ENCODE peak calls at places on chromosome 18, in five cellular contexts. One of them, this sample, is unnamed.

GRCh38 chr18:22550366-22550765 is 132.7 kb upstream of the CTAGE1 start:
- DNase-seq in gastrocnemius medialis: no peak
- DNase-seq in HCT116: no peak
- DNase-seq in spleen: no peak
- DNase-seq in testis: no peak
- DNase-seq in this sample: no peak

GRCh38 chr18:45621068-45621511 is 5.8 kb downstream of the SLC14A2 start:
- DNase-seq in gastrocnemius medialis: no peak
- DNase-seq in spleen: no peak
- DNase-seq in testis: peak; percentile 56
- DNase-seq in HCT116: peak; percentile 28
- DNase-seq in this sample: no peak

GRCh38 chr18:3821524-3821923 is 371.6 kb downstream of the TGIF1 start:
- DNase-seq in gastrocnemius medialis: no peak
- DNase-seq in spleen: no peak
- DNase-seq in HCT116: no peak
- DNase-seq in testis: no peak
- DNase-seq in this sample: no peak

GRCh38 chr18:79570266-79571201 is 109.1 kb upstream of the CTDP1 start:
- DNase-seq in gastrocnemius medialis: no peak
- DNase-seq in spleen: peak; percentile 27
- DNase-seq in testis: no peak
- DNase-seq in HCT116: peak; percentile 73
- DNase-seq in this sample: no peak

GRCh38 chr18:73774836-73775509 is 372.7 kb downstream of the FBXO15 start:
- DNase-seq in spleen: no peak
- DNase-seq in gastrocnemius medialis: no peak
- DNase-seq in HCT116: no peak
- DNase-seq in testis: peak; percentile 59
- DNase-seq in this sample: peak; percentile 76

GRCh38 chr18:14747513-14748474 is at the start of gene ANKRD30B:
- DNase-seq in gastrocnemius medialis: no peak
- DNase-seq in testis: no peak
- DNase-seq in spleen: no peak
- DNase-seq in HCT116: no peak
- DNase-seq in this sample: no peak

GRCh38 chr18:77376043-77376732 is 126.5 kb downstream of the GALR1 start:
- DNase-seq in testis: peak; percentile 42
- DNase-seq in spleen: no peak
- DNase-seq in gastrocnemius medialis: no peak
- DNase-seq in HCT116: no peak
- DNase-seq in this sample: no peak

GRCh38 chr18:3481696-3482210 is 31.8 kb downstream of the TGIF1 start:
- DNase-seq in testis: no peak
- DNase-seq in HCT116: peak; percentile 35
- DNase-seq in spleen: no peak
- DNase-seq in gastrocnemius medialis: no peak
- DNase-seq in this sample: no peak

GRCh38 chr18:23933407-23933806 is 81.1 kb upstream of the TTC39C start:
- DNase-seq in spleen: no peak
- DNase-seq in gastrocnemius medialis: no peak
- DNase-seq in testis: no peak
- DNase-seq in HCT116: no peak
- DNase-seq in this sample: no peak

GRCh38 chr18:3675446-3675845 is 225.5 kb downstream of the TGIF1 start:
- DNase-seq in gastrocnemius medialis: no peak
- DNase-seq in HCT116: no peak
- DNase-seq in testis: no peak
- DNase-seq in spleen: no peak
- DNase-seq in this sample: no peak

GRCh38 chr18:54787616-54788015 is 40.7 kb upstream of the RAB27B start:
- DNase-seq in gastrocnemius medialis: no peak
- DNase-seq in testis: no peak
- DNase-seq in spleen: no peak
- DNase-seq in HCT116: no peak
- DNase-seq in this sample: no peak

GRCh38 chr18:3400567-3401296 is 49.2 kb upstream of the TGIF1 start:
- DNase-seq in spleen: no peak
- DNase-seq in gastrocnemius medialis: no peak
- DNase-seq in HCT116: no peak
- DNase-seq in testis: no peak
- DNase-seq in this sample: no peak

GRCh38 chr18:3455938-3456685 is 6.1 kb downstream of the TGIF1 start:
- DNase-seq in gastrocnemius medialis: no peak
- DNase-seq in HCT116: no peak
- DNase-seq in testis: no peak
- DNase-seq in spleen: no peak
- DNase-seq in this sample: no peak

GRCh38 chr18:27278131-27278530 is 93.0 kb upstream of the CHST9 start:
- DNase-seq in spleen: no peak
- DNase-seq in gastrocnemius medialis: no peak
- DNase-seq in HCT116: no peak
- DNase-seq in testis: no peak
- DNase-seq in this sample: no peak

GRCh38 chr18:74791501-74792188 is 194.0 kb downstream of the ZNF407 start:
- DNase-seq in testis: no peak
- DNase-seq in HCT116: no peak
- DNase-seq in spleen: no peak
- DNase-seq in gastrocnemius medialis: no peak
- DNase-seq in this sample: no peak

GRCh38 chr18:26655010-26655613 is 106.8 kb upstream of the KCTD1 start:
- DNase-seq in spleen: no peak
- DNase-seq in testis: no peak
- DNase-seq in gastrocnemius medialis: no peak
- DNase-seq in HCT116: no peak
- DNase-seq in this sample: no peak

GRCh38 chr18:14945286-14945685 is 197.3 kb downstream of the ANKRD30B start:
- DNase-seq in testis: no peak
- DNase-seq in gastrocnemius medialis: no peak
- DNase-seq in HCT116: no peak
- DNase-seq in spleen: no peak
- DNase-seq in this sample: no peak

GRCh38 chr18:76354348-76354747 is 140.7 kb downstream of the ZNF516 start:
- DNase-seq in testis: peak; percentile 16
- DNase-seq in HCT116: no peak
- DNase-seq in gastrocnemius medialis: no peak
- DNase-seq in spleen: no peak
- DNase-seq in this sample: no peak

GRCh38 chr18:25830787-25831186 is 259.6 kb downstream of the SS18 start:
- DNase-seq in gastrocnemius medialis: peak; percentile 32
- DNase-seq in HCT116: no peak
- DNase-seq in testis: no peak
- DNase-seq in spleen: no peak
- DNase-seq in this sample: no peak

GRCh38 chr18:79607361-79607930 is 72.2 kb upstream of the CTDP1 start:
- DNase-seq in gastrocnemius medialis: no peak
- DNase-seq in HCT116: no peak
- DNase-seq in spleen: peak; percentile 62
- DNase-seq in testis: no peak
- DNase-seq in this sample: no peak

GRCh38 chr18:10293966-10294365 is 160.5 kb upstream of the APCDD1 start:
- DNase-seq in gastrocnemius medialis: no peak
- DNase-seq in testis: no peak
- DNase-seq in HCT116: no peak
- DNase-seq in spleen: no peak
- DNase-seq in this sample: no peak

GRCh38 chr18:23136326-23137092 is 1.2 kb downstream of the CABLES1 start:
- DNase-seq in testis: peak; percentile 51
- DNase-seq in gastrocnemius medialis: no peak
- DNase-seq in spleen: peak; percentile 86
- DNase-seq in HCT116: no peak
- DNase-seq in this sample: peak; percentile 9

GRCh38 chr18:50653402-50654093 is 93.7 kb downstream of the MAPK4 start:
- DNase-seq in HCT116: no peak
- DNase-seq in gastrocnemius medialis: peak; percentile 37
- DNase-seq in spleen: no peak
- DNase-seq in testis: peak; percentile 82
- DNase-seq in this sample: no peak

GRCh38 chr18:10950080-10950875 is 199.1 kb downstream of the PIEZO2 start:
- DNase-seq in HCT116: no peak
- DNase-seq in gastrocnemius medialis: no peak
- DNase-seq in spleen: no peak
- DNase-seq in testis: no peak
- DNase-seq in this sample: no peak

GRCh38 chr18:28905509-28905908 is 728.6 kb upstream of the CDH2 start:
- DNase-seq in HCT116: no peak
- DNase-seq in testis: no peak
- DNase-seq in gastrocnemius medialis: no peak
- DNase-seq in spleen: no peak
- DNase-seq in this sample: no peak

GRCh38 chr18:1308686-1309085 is 404.0 kb downstream of the ADCYAP1 start:
- DNase-seq in gastrocnemius medialis: no peak
- DNase-seq in testis: no peak
- DNase-seq in spleen: no peak
- DNase-seq in HCT116: no peak
- DNase-seq in this sample: no peak

GRCh38 chr18:12589419-12589818 is 68.5 kb downstream of the SPIRE1 start:
- DNase-seq in spleen: no peak
- DNase-seq in gastrocnemius medialis: no peak
- DNase-seq in testis: no peak
- DNase-seq in HCT116: no peak
- DNase-seq in this sample: peak; percentile 21

GRCh38 chr18:47758000-47758399 is 172.5 kb downstream of the SMAD2 start:
- DNase-seq in spleen: no peak
- DNase-seq in gastrocnemius medialis: no peak
- DNase-seq in HCT116: no peak
- DNase-seq in testis: no peak
- DNase-seq in this sample: no peak

DNA sequence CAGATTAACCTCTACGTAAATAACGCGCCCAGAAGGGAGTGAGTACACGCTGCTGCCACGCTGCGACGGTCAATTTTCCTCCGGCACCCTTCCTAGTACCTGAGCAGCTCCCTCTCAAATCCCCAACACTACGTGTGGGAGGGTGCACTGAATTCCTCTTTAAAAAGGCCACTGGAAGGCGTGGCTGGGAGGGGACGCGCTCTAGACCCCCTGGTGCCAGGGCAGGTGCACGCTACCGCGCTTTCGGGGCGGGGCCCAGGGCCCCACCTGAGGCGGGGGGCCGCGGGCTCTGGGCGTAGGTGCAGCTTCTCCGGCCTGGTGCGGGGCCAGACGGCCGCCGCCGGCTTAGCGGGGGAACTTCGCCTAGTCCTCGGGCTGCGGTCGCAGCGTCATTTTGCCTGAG is 668 bp upstream of the ANKRD12 start:
- DNase-seq in gastrocnemius medialis: peak; percentile 33
- DNase-seq in spleen: no peak
- DNase-seq in HCT116: peak; percentile 43
- DNase-seq in testis: peak; percentile 49
- DNase-seq in this sample: no peak
- TF ChIP-seq POLR2A in gastrocnemius medialis: no peak
- TF ChIP-seq POLR2A in spleen: no peak
- TF ChIP-seq POLR2A in HCT116: peak; percentile 37
- TF ChIP-seq POLR2A in testis: no peak
- TF ChIP-seq POLR2A in this sample: no peak

GRCh38 chr18:62876828-62877227 is 161.5 kb downstream of the PHLPP1 start:
- DNase-seq in HCT116: no peak
- DNase-seq in testis: no peak
- DNase-seq in gastrocnemius medialis: no peak
- DNase-seq in spleen: no peak
- DNase-seq in this sample: no peak
- H3K4me1 ChIP-seq in HCT116: peaks cover 54% of the 10 kb centered on the region
- H3K4me1 ChIP-seq in testis: peaks cover 10% of the 10 kb centered on the region
- H3K4me1 ChIP-seq in gastrocnemius medialis: peaks cover 12% of the 10 kb centered on the region
- H3K4me1 ChIP-seq in spleen: no peaks in the 10 kb centered on the region
- H3K4me1 ChIP-seq in this sample: no peaks in the 10 kb centered on the region

GRCh38 chr18:48942554-48943261 is 8.1 kb downstream of the SMAD7 start:
- DNase-seq in testis: no peak
- DNase-seq in HCT116: peak; percentile 91
- DNase-seq in gastrocnemius medialis: no peak
- DNase-seq in spleen: no peak
- DNase-seq in this sample: no peak

GRCh38 chr18:48939368-48940097 is 11.2 kb downstream of the SMAD7 start:
- DNase-seq in spleen: peak; percentile 84
- DNase-seq in HCT116: no peak
- DNase-seq in gastrocnemius medialis: no peak
- DNase-seq in testis: no peak
- DNase-seq in this sample: no peak

GRCh38 chr18:48941672-48942071 is 9.1 kb downstream of the SMAD7 start:
- DNase-seq in HCT116: no peak
- DNase-seq in gastrocnemius medialis: no peak
- DNase-seq in testis: no peak
- DNase-seq in spleen: peak; percentile 77
- DNase-seq in this sample: no peak

GRCh38 chr18:48942086-48942485 is 8.7 kb downstream of the SMAD7 start:
- DNase-seq in spleen: no peak
- DNase-seq in gastrocnemius medialis: no peak
- DNase-seq in HCT116: no peak
- DNase-seq in testis: no peak
- DNase-seq in this sample: no peak

DNA sequence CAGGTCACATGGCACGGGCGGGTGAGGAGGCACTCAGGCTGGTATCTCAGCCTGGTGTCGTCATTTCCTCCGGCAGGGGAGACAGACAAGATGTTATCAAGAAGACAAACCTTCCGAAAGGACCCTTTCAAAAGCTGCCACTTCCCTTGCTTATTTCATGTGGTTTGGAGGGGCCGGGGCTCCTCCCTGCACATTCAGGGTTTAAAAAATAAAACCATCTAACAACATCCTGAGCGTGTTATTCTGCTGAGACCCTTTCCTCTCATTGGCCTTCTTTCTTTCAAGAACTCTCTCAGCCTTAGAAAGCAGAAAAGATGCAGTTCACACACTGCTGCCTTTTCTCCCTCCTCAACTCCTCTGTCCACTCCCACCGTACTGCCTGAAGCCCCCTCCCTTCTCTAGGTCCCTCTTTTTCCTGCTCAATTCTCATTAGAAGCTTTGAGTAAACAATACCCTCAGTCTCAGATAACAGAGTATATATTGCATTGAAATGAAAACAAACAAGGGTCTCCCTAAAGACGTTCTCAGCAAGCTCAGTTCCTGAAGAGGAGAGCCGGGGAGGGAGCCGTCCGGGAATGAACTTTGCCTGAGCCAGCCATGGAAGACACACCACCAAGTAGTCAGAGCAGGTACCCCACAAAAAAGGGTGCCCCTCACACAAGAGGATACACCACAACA is 9.8 kb downstream of the SMAD7 start:
- DNase-seq in spleen: peak; percentile 90
- DNase-seq in gastrocnemius medialis: no peak
- DNase-seq in HCT116: no peak
- DNase-seq in testis: no peak
- DNase-seq in this sample: no peak
- H3K4me3 ChIP-seq in spleen: no peak overlapping the region
- H3K4me3 ChIP-seq in gastrocnemius medialis: no peak overlapping the region
- H3K4me3 ChIP-seq in HCT116: no peak overlapping the region
- H3K4me3 ChIP-seq in testis: no peak overlapping the region
- H3K4me3 ChIP-seq in this sample: no peak overlapping the region

GRCh38 chr18:37299471-37300304 is 265.9 kb downstream of the CELF4 start:
- DNase-seq in gastrocnemius medialis: peak; percentile 17
- DNase-seq in spleen: no peak
- DNase-seq in HCT116: peak; percentile 46
- DNase-seq in testis: peak; percentile 77
- DNase-seq in this sample: peak; percentile 70
- TF ChIP-seq POLR2A in gastrocnemius medialis: no peak
- TF ChIP-seq POLR2A in spleen: no peak
- TF ChIP-seq POLR2A in HCT116: no peak
- TF ChIP-seq POLR2A in testis: no peak
- TF ChIP-seq POLR2A in this sample: no peak